ENCODE peak calls at places on chromosomes 4 and X, in six cellular contexts. Z is CD4-positive, CD25-positive, alpha-beta regulatory T cell; S is skeletal muscle cell; B is Calu3; C is cardiac fibroblast; T is iris pigment epithelial cell. N is an unnamed sample.

GRCh38 chr4:121375262-121375661 is 5.6 kb downstream of the QRFPR start:
- DNase-seq in Z (no peak), S (no peak), B (no peak), C (peak; percentile 68), T (peak; percentile 37), N (no peak)

GRCh38 chr4:108596389-108596788 is 24.0 kb upstream of the RPL34 start:
- DNase-seq in Z (no peak), S (no peak), B (no peak), C (peak; percentile 19), T (peak; percentile 68), N (no peak)

GRCh38 chr4:54232151-54232688 is 3.1 kb downstream of the PDGFRA start:
- DNase-seq in Z (no peak), S (no peak), B (no peak), C (peak; percentile 36), T (peak; percentile 20), N (no peak)

GRCh38 chr4:13248621-13249298 is 235.4 kb downstream of the RAB28 start:
- DNase-seq in Z (no peak), S (no peak), B (no peak), C (peak; percentile 27), T (peak; percentile 73), N (no peak)

GRCh38 chr4:150821641-150822040 is 193.4 kb downstream of the LRBA start:
- DNase-seq in Z (no peak), S (no peak), B (no peak), C (no peak), T (no peak), N (no peak)

GRCh38 chr4:173717581-173717980 is 187.6 kb upstream of the HAND2 start:
- DNase-seq in Z (no peak), S (no peak), B (no peak), C (no peak), T (no peak), N (no peak)

GRCh38 chrX:102959471-102959870 is 22.4 kb downstream of the RAB40AL start:
- DNase-seq in Z (no peak), S (peak; percentile 29), B (no peak), C (peak; percentile 81), T (peak; percentile 22), N (no peak)

GRCh38 chr4:154757713-154758112 is 13.9 kb downstream of the LRAT start:
- DNase-seq in Z (no peak), S (no peak), B (no peak), C (no peak), T (no peak), N (no peak)

GRCh38 chr4:92522371-92522770 is 218.6 kb downstream of the GRID2 start:
- DNase-seq in Z (no peak), S (no peak), B (no peak), C (no peak), T (no peak), N (no peak)

GRCh38 chr4:15004701-15005301 is 2.5 kb downstream of the CPEB2 start:
- DNase-seq in Z (peak; percentile 42), S (no peak), B (peak; percentile 58), C (peak; percentile 71), T (peak; percentile 80), N (peak; percentile 53)

GRCh38 chr4:149072359-149072758 is 630.1 kb upstream of the NR3C2 start:
- DNase-seq in Z (no peak), S (no peak), B (no peak), C (no peak), T (no peak), N (no peak)

GRCh38 chrX:45187731-45188130 is 12.9 kb downstream of the DIPK2B start:
- DNase-seq in Z (no peak), S (no peak), B (no peak), C (no peak), T (no peak), N (no peak)

GRCh38 chr4:186029731-186030421 is 39.1 kb upstream of the TLR3 start:
- DNase-seq in Z (no peak), S (peak; percentile 39), B (no peak), C (peak; percentile 72), T (peak; percentile 83), N (no peak)

GRCh38 chr4:152308925-152309324 is 227.0 kb downstream of the FBXW7 start:
- DNase-seq in Z (no peak), S (no peak), B (no peak), C (no peak), T (no peak), N (no peak)

GRCh38 chr4:27318740-27319139 is 458.1 kb downstream of the STIM2 start:
- DNase-seq in Z (no peak), S (peak; percentile 9), B (peak; percentile 55), C (peak; percentile 10), T (peak; percentile 1), N (no peak)

GRCh38 chr4:79290376-79290775 is 35.5 kb downstream of the NAA11 start:
- DNase-seq in Z (no peak), S (no peak), B (no peak), C (no peak), T (no peak), N (no peak)

GRCh38 chrX:1163231-1163630 is 49.2 kb downstream of the CRLF2 start:
- DNase-seq in Z (no peak), S (no peak), B (no peak), C (no peak), T (no peak), N (no peak)

GRCh38 chr4:184279496-184280082 is 61.9 kb upstream of the ENPP6 start:
- DNase-seq in Z (no peak), S (no peak), B (no peak), C (no peak), T (peak; percentile 31), N (no peak)

GRCh38 chr4:9946171-9946570 is 75.1 kb downstream of the SLC2A9 start:
- DNase-seq in Z (no peak), S (no peak), B (no peak), C (no peak), T (no peak), N (no peak)

GRCh38 chr4:153987291-153987690 is 198.4 kb upstream of the SFRP2 start:
- DNase-seq in Z (no peak), S (peak; percentile 81), B (no peak), C (peak; percentile 85), T (peak; percentile 9), N (no peak)

GRCh38 chr4:111228396-111228795 is 605.5 kb upstream of the PITX2 start:
- DNase-seq in Z (no peak), S (no peak), B (no peak), C (no peak), T (peak; percentile 21), N (no peak)

GRCh38 chrX:129622757-129623301 is 31.9 kb downstream of the APLN start:
- DNase-seq in Z (no peak), S (peak; percentile 69), B (no peak), C (peak; percentile 92), T (peak; percentile 75), N (no peak)

GRCh38 chr4:185936650-185937376 is 124.8 kb upstream of the SORBS2 start:
- DNase-seq in Z (no peak), S (no peak), B (no peak), C (no peak), T (peak; percentile 60), N (no peak)

GRCh38 chr4:147755567-147756295 is 23.8 kb downstream of the ARHGAP10 start:
- DNase-seq in Z (no peak), S (no peak), B (no peak), C (peak; percentile 65), T (peak; percentile 55), N (no peak)

GRCh38 chrX:35040871-35041270 is 98.3 kb downstream of the FAM47B start:
- DNase-seq in Z (no peak), S (no peak), B (no peak), C (peak; percentile 9), T (peak; percentile 36), N (no peak)

GRCh38 chr4:153637201-153637600 is 46.9 kb upstream of the TLR2 start:
- DNase-seq in Z (no peak), S (no peak), B (no peak), C (no peak), T (no peak), N (no peak)

GRCh38 chr4:116585240-116585639 is 500.1 kb downstream of the TRAM1L1 start:
- DNase-seq in Z (no peak), S (no peak), B (no peak), C (no peak), T (no peak), N (no peak)

GRCh38 chrX:94045724-94046123 is 371.7 kb downstream of the FAM133A start:
- DNase-seq in Z (no peak), S (no peak), B (no peak), C (no peak), T (no peak), N (no peak)

GRCh38 chrX:57821703-57822375 is 88.4 kb downstream of the ZXDA start:
- DNase-seq in Z (peak; percentile 67), S (no peak), B (peak; percentile 20), C (peak; percentile 76), T (peak; percentile 50), N (peak; percentile 49)